ENCODE peak calls at places on chromosomes 11 and 22, in six cellular contexts. One of them, this sample, is unnamed.

GRCh38 chr22:31613286-31613903 is 48.6 kb downstream of the PISD start:
- DNase-seq in stomach: no peak
- DNase-seq in K562: no peak
- DNase-seq in transverse colon: no peak
- DNase-seq in A549: no peak
- DNase-seq in suprapubic skin: no peak
- DNase-seq in this sample: peak; percentile 52

GRCh38 chr11:13831707-13832106 is 130.8 kb upstream of the SPON1 start:
- DNase-seq in transverse colon: no peak
- DNase-seq in suprapubic skin: no peak
- DNase-seq in K562: no peak
- DNase-seq in stomach: no peak
- DNase-seq in A549: no peak
- DNase-seq in this sample: no peak

GRCh38 chr11:88169481-88169880 is 5.8 kb downstream of the RAB38 start:
- DNase-seq in transverse colon: no peak
- DNase-seq in K562: no peak
- DNase-seq in suprapubic skin: no peak
- DNase-seq in stomach: no peak
- DNase-seq in A549: no peak
- DNase-seq in this sample: no peak

GRCh38 chr11:83002047-83002446 is 69.7 kb downstream of the RAB30 start:
- DNase-seq in stomach: no peak
- DNase-seq in A549: no peak
- DNase-seq in transverse colon: no peak
- DNase-seq in suprapubic skin: no peak
- DNase-seq in K562: no peak
- DNase-seq in this sample: no peak

GRCh38 chr11:61980783-61981541 is 13.5 kb upstream of the FTH1 start:
- DNase-seq in A549: no peak
- DNase-seq in K562: no peak
- DNase-seq in stomach: no peak
- DNase-seq in suprapubic skin: peak; percentile 53
- DNase-seq in transverse colon: no peak
- DNase-seq in this sample: no peak

GRCh38 chr11:13338437-13339069 is 61.0 kb downstream of the BMAL1 start:
- DNase-seq in suprapubic skin: no peak
- DNase-seq in stomach: no peak
- DNase-seq in K562: peak; percentile 15
- DNase-seq in transverse colon: no peak
- DNase-seq in A549: peak; percentile 89
- DNase-seq in this sample: no peak

GRCh38 chr11:95231881-95232605 is 1.0 kb upstream of the SESN3 start:
- DNase-seq in stomach: peak; percentile 65
- DNase-seq in suprapubic skin: peak; percentile 86
- DNase-seq in A549: no peak
- DNase-seq in transverse colon: peak; percentile 66
- DNase-seq in K562: no peak
- DNase-seq in this sample: peak; percentile 86

GRCh38 chr11:102177974-102178631 is 67.9 kb downstream of the YAP1 start:
- DNase-seq in A549: peak; percentile 78
- DNase-seq in stomach: no peak
- DNase-seq in transverse colon: no peak
- DNase-seq in suprapubic skin: no peak
- DNase-seq in K562: no peak
- DNase-seq in this sample: no peak

GRCh38 chr11:9765320-9766101 is 101.6 kb downstream of the SWAP70 start:
- DNase-seq in K562: no peak
- DNase-seq in transverse colon: no peak
- DNase-seq in suprapubic skin: no peak
- DNase-seq in A549: no peak
- DNase-seq in stomach: no peak
- DNase-seq in this sample: peak; percentile 82

GRCh38 chr11:1838426-1839131 is at the start of gene TNNI2:
- DNase-seq in A549: no peak
- DNase-seq in suprapubic skin: no peak
- DNase-seq in stomach: no peak
- DNase-seq in K562: no peak
- DNase-seq in transverse colon: no peak
- DNase-seq in this sample: no peak

GRCh38 chr22:45997077-45997774 is 20.3 kb upstream of the WNT7B start:
- DNase-seq in suprapubic skin: peak; percentile 90
- DNase-seq in stomach: peak; percentile 63
- DNase-seq in K562: no peak
- DNase-seq in A549: no peak
- DNase-seq in transverse colon: peak; percentile 79
- DNase-seq in this sample: peak; percentile 96

GRCh38 chr22:27798526-27799333 is 2.8 kb downstream of the MN1 start:
- DNase-seq in transverse colon: no peak
- DNase-seq in A549: no peak
- DNase-seq in stomach: no peak
- DNase-seq in suprapubic skin: no peak
- DNase-seq in K562: no peak
- DNase-seq in this sample: no peak
- H3K4me3 ChIP-seq in transverse colon: peak overlapping the region; percentile 60
- H3K4me3 ChIP-seq in A549: no peak overlapping the region
- H3K4me3 ChIP-seq in stomach: peak overlapping the region; percentile 79
- H3K4me3 ChIP-seq in suprapubic skin: no peak overlapping the region
- H3K4me3 ChIP-seq in K562: no peak overlapping the region
- H3K4me3 ChIP-seq in this sample: peak overlapping the region; percentile 83

DNA sequence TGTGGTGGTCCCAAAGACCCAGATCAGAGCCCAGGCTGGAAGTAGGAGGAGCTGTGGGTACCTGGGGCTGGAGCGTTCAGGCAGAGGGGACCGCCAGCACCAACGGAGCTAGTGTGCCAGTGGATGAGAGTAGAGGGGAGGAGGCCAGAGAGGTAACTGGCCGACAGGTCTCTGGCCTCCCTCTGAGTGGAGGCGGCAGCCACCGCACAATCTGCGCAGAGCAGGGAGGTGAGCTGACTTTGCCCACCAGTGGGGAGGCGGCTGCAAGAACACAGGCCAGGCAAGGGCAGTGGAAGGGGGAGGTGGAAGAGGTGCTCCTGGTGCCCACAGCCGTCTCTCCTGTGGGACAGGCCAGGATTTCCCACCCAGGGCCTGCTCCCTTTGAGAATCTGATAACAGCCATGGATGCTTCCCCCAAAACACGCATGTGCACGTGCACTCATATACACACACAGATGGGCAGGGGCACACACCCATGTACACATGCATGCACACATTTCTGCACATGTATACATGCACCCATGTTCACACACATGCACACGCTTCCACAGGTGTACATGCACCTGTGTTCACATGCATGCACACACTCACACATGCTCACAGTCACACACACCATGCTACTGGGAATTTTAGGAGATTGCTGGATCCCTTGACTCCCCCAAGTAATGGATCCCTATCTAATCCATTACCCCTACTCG is 6.4 kb upstream of the MGAT3 start:
- DNase-seq in suprapubic skin: no peak
- DNase-seq in transverse colon: no peak
- DNase-seq in stomach: no peak
- DNase-seq in K562: no peak
- DNase-seq in A549: no peak
- DNase-seq in this sample: no peak
- H3K4me1 ChIP-seq in suprapubic skin: peaks cover 44% of the 10 kb centered on the region
- H3K4me1 ChIP-seq in transverse colon: no peaks in the 10 kb centered on the region
- H3K4me1 ChIP-seq in stomach: peaks cover 24% of the 10 kb centered on the region
- H3K4me1 ChIP-seq in K562: peaks cover 74% of the 10 kb centered on the region
- H3K4me1 ChIP-seq in A549: peaks cover 6% of the 10 kb centered on the region
- H3K4me1 ChIP-seq in this sample: no peaks in the 10 kb centered on the region

GRCh38 chr22:28419916-28420315 is 259.7 kb downstream of the TTC28 start:
- DNase-seq in stomach: no peak
- DNase-seq in suprapubic skin: no peak
- DNase-seq in transverse colon: no peak
- DNase-seq in A549: no peak
- DNase-seq in K562: no peak
- DNase-seq in this sample: no peak
- TF ChIP-seq EP300 in stomach: no peak
- TF ChIP-seq EP300 in suprapubic skin: no peak
- TF ChIP-seq EP300 in transverse colon: no peak
- TF ChIP-seq EP300 in A549: no peak
- TF ChIP-seq EP300 in K562: no peak
- TF ChIP-seq EP300 in this sample: no peak

GRCh38 chr22:21105294-21105693 is 59.5 kb downstream of the LRRC74B start:
- DNase-seq in stomach: no peak
- DNase-seq in K562: no peak
- DNase-seq in suprapubic skin: no peak
- DNase-seq in transverse colon: no peak
- DNase-seq in A549: no peak
- DNase-seq in this sample: no peak

GRCh38 chr22:21106000-21106399 is 60.3 kb downstream of the LRRC74B start:
- DNase-seq in A549: no peak
- DNase-seq in stomach: no peak
- DNase-seq in transverse colon: no peak
- DNase-seq in suprapubic skin: no peak
- DNase-seq in K562: no peak
- DNase-seq in this sample: no peak

GRCh38 chr22:21102659-21103267 is 57.0 kb downstream of the LRRC74B start:
- DNase-seq in transverse colon: peak; percentile 75
- DNase-seq in K562: peak; percentile 98
- DNase-seq in suprapubic skin: peak; percentile 82
- DNase-seq in stomach: peak; percentile 68
- DNase-seq in A549: peak; percentile 82
- DNase-seq in this sample: peak; percentile 76

GRCh38 chr22:21103633-21104032 is 57.9 kb downstream of the LRRC74B start:
- DNase-seq in suprapubic skin: peak; percentile 53
- DNase-seq in transverse colon: no peak
- DNase-seq in stomach: no peak
- DNase-seq in A549: no peak
- DNase-seq in K562: no peak
- DNase-seq in this sample: no peak

DNA sequence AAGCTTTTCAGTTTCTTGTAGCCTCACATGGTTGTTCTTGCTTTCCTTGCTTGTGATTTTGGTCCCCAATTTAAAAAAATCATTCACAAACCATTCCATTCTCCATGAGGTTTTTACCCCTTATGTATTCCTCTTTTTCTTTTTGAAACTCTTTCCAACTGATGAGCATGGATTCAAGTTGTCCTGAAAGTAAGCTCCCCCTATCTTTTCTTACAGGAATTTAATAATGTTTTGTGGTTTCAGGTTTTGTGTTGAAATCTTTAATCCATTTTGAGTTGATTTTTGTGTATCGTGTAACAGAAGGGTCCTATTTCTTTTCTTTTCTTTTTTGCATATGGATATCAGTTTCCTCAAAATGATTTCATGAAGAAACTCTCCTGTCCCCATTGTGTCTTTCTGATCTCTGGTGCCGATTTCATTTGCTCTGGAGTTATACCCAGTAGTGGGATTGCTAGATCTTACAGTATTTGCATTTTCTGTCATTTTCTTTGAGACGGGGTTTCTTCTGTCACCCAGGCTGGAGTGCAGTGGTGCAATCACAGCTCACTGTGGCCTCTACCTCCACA is 58.5 kb downstream of the LRRC74B start:
- DNase-seq in transverse colon: no peak
- DNase-seq in stomach: no peak
- DNase-seq in suprapubic skin: no peak
- DNase-seq in A549: no peak
- DNase-seq in K562: no peak
- DNase-seq in this sample: no peak
- H3K4me3 ChIP-seq in transverse colon: no peak overlapping the region
- H3K4me3 ChIP-seq in stomach: no peak overlapping the region
- H3K4me3 ChIP-seq in suprapubic skin: no peak overlapping the region
- H3K4me3 ChIP-seq in A549: peak overlapping the region; percentile 46
- H3K4me3 ChIP-seq in K562: no peak overlapping the region
- H3K4me3 ChIP-seq in this sample: no peak overlapping the region

DNA sequence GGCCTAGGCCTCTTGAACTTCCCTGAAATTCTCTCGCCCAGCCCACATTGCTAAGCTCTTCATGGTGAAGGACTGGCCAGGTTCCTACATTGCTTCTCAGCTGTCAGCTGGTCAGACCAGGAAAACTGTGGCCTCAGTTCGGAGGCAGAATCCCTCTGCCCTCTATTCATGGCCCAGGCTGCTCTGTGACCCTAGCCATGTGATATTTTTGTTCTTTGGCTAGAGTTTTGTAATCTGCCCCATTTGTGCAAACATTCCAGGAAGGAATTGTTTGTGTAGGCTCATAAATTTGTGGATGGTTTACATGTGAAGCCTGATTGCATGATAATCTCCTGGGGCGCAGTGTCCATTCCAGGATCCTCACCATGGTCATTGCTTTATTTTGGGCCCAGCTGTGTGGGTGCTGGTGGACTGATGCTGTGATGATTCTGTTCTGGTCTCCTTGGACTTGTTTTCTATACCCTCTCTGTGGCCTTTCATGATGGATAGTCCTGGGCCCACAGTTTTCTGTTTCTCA is 149.1 kb upstream of the E2F8 start:
- DNase-seq in transverse colon: peak; percentile 21
- DNase-seq in suprapubic skin: no peak
- DNase-seq in stomach: no peak
- DNase-seq in K562: no peak
- DNase-seq in A549: no peak
- DNase-seq in this sample: peak; percentile 73
- H3K4me1 ChIP-seq in transverse colon: no peaks in the 10 kb centered on the region
- H3K4me1 ChIP-seq in suprapubic skin: no peaks in the 10 kb centered on the region
- H3K4me1 ChIP-seq in stomach: no peaks in the 10 kb centered on the region
- H3K4me1 ChIP-seq in K562: no peaks in the 10 kb centered on the region
- H3K4me1 ChIP-seq in A549: no peaks in the 10 kb centered on the region
- H3K4me1 ChIP-seq in this sample: no peaks in the 10 kb centered on the region

DNA sequence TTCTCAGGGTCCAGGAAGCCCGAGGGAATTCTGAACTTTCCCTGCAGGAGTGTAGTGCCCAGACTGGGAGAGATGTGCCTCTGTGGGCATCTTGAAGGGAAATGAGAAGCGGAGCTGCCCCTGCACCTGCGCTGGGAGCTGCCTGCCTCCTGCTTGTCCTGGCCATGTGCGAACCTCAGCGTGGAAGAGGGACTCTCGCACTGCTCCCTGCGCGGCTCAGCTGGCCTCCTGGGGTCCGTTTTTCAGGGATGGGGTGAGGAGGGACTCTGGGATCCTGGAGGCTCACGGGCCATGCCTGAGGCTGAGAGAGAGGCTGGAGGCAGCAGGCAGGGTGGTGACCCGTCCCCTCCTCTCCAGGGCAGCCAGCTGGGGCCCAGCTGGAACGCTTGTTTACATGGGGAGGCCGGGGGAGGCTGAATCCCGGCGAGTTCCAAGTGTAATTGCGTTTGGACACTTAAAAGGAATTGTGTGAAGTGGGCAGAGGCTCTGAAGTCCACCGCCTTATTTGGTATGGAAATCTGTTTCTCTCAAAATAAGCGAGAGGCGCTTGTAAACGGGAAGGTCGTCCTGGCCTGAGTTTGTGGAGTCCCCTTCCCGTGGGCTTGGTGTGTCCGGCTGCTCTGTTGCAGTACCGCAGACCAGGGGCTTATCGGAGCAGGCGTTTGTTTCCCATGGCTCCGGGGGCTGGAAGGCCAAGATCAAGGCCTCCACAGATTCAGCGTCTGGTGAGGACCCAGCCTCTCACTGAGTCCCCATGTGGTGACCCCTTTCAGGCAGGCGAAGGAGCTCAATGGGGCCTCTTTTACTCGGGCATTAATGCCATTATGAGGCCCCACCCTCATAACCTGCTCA is 1.3 kb upstream of the MRGPRF start:
- DNase-seq in A549: no peak
- DNase-seq in suprapubic skin: no peak
- DNase-seq in transverse colon: peak; percentile 65
- DNase-seq in K562: no peak
- DNase-seq in stomach: peak; percentile 44
- DNase-seq in this sample: peak; percentile 96
- TF ChIP-seq EP300 in A549: no peak
- TF ChIP-seq EP300 in suprapubic skin: no peak
- TF ChIP-seq EP300 in transverse colon: no peak
- TF ChIP-seq EP300 in K562: no peak
- TF ChIP-seq EP300 in stomach: peak; percentile 61
- TF ChIP-seq EP300 in this sample: peak; percentile 92

GRCh38 chr22:41862160-41862529 is 29.2 kb downstream of the SREBF2 start:
- DNase-seq in stomach: no peak
- DNase-seq in transverse colon: no peak
- DNase-seq in K562: no peak
- DNase-seq in A549: no peak
- DNase-seq in suprapubic skin: no peak
- DNase-seq in this sample: no peak
- H3K4me3 ChIP-seq in stomach: no peak overlapping the region
- H3K4me3 ChIP-seq in transverse colon: no peak overlapping the region
- H3K4me3 ChIP-seq in K562: no peak overlapping the region
- H3K4me3 ChIP-seq in A549: no peak overlapping the region
- H3K4me3 ChIP-seq in suprapubic skin: no peak overlapping the region
- H3K4me3 ChIP-seq in this sample: no peak overlapping the region